ENCODE peak calls at places on chromosomes 5 and 9, in eight cellular contexts. One of them, this sample, is unnamed.

GRCh38 chr9:16705121-16705604 is 165.3 kb downstream of the BNC2 start:
- DNase-seq in prostate gland: peak
- DNase-seq in fibroblast of lung: peak
- DNase-seq in neural progenitor cell: peak
- DNase-seq in upper lobe of right lung: peak
- DNase-seq in tibial nerve: peak
- DNase-seq in lung: peak
- DNase-seq in esophagus squamous epithelium: no peak
- DNase-seq in this sample: no peak

GRCh38 chr9:71515103-71515502 is 253.2 kb downstream of the CEMIP2 start:
- DNase-seq in neural progenitor cell: no peak
- DNase-seq in lung: no peak
- DNase-seq in fibroblast of lung: no peak
- DNase-seq in upper lobe of right lung: no peak
- DNase-seq in esophagus squamous epithelium: no peak
- DNase-seq in prostate gland: no peak
- DNase-seq in tibial nerve: no peak
- DNase-seq in this sample: no peak

GRCh38 chr5:2669259-2669658 is 82.2 kb downstream of the IRX2 start:
- DNase-seq in upper lobe of right lung: no peak
- DNase-seq in neural progenitor cell: no peak
- DNase-seq in fibroblast of lung: no peak
- DNase-seq in lung: no peak
- DNase-seq in prostate gland: no peak
- DNase-seq in esophagus squamous epithelium: no peak
- DNase-seq in tibial nerve: no peak
- DNase-seq in this sample: no peak

GRCh38 chr9:126449725-126450443 is 123.3 kb downstream of the MVB12B start:
- DNase-seq in neural progenitor cell: no peak
- DNase-seq in lung: no peak
- DNase-seq in tibial nerve: no peak
- DNase-seq in upper lobe of right lung: no peak
- DNase-seq in prostate gland: no peak
- DNase-seq in esophagus squamous epithelium: no peak
- DNase-seq in fibroblast of lung: no peak
- DNase-seq in this sample: no peak

GRCh38 chr5:143350790-143351603 is 52.5 kb downstream of the NR3C1 start:
- DNase-seq in prostate gland: no peak
- DNase-seq in neural progenitor cell: no peak
- DNase-seq in tibial nerve: no peak
- DNase-seq in fibroblast of lung: peak
- DNase-seq in lung: no peak
- DNase-seq in esophagus squamous epithelium: no peak
- DNase-seq in upper lobe of right lung: no peak
- DNase-seq in this sample: no peak

GRCh38 chr9:116572095-116572748 is 114.9 kb upstream of the TRIM32 start:
- DNase-seq in prostate gland: no peak
- DNase-seq in esophagus squamous epithelium: no peak
- DNase-seq in tibial nerve: peak
- DNase-seq in neural progenitor cell: peak
- DNase-seq in upper lobe of right lung: peak
- DNase-seq in fibroblast of lung: peak
- DNase-seq in lung: peak
- DNase-seq in this sample: peak

GRCh38 chr9:86794356-86795046 is 152.8 kb downstream of the GAS1 start:
- DNase-seq in neural progenitor cell: no peak
- DNase-seq in tibial nerve: no peak
- DNase-seq in prostate gland: no peak
- DNase-seq in lung: no peak
- DNase-seq in esophagus squamous epithelium: no peak
- DNase-seq in fibroblast of lung: peak
- DNase-seq in upper lobe of right lung: no peak
- DNase-seq in this sample: no peak

GRCh38 chr9:126617003-126617739 is 3.4 kb downstream of the LMX1B start:
- DNase-seq in fibroblast of lung: no peak
- DNase-seq in prostate gland: no peak
- DNase-seq in upper lobe of right lung: no peak
- DNase-seq in lung: no peak
- DNase-seq in esophagus squamous epithelium: no peak
- DNase-seq in neural progenitor cell: no peak
- DNase-seq in tibial nerve: no peak
- DNase-seq in this sample: no peak

GRCh38 chr5:68222310-68222709 is 6.8 kb downstream of the PIK3R1 start:
- DNase-seq in prostate gland: peak
- DNase-seq in esophagus squamous epithelium: no peak
- DNase-seq in tibial nerve: no peak
- DNase-seq in fibroblast of lung: no peak
- DNase-seq in lung: no peak
- DNase-seq in upper lobe of right lung: no peak
- DNase-seq in neural progenitor cell: no peak
- DNase-seq in this sample: no peak

GRCh38 chr5:143001764-143002351 is 231.7 kb downstream of the ARHGAP26 start:
- DNase-seq in lung: no peak
- DNase-seq in upper lobe of right lung: no peak
- DNase-seq in prostate gland: no peak
- DNase-seq in neural progenitor cell: no peak
- DNase-seq in tibial nerve: no peak
- DNase-seq in fibroblast of lung: peak
- DNase-seq in esophagus squamous epithelium: no peak
- DNase-seq in this sample: no peak

GRCh38 chr5:148730955-148731898 is 76.9 kb upstream of the HTR4 start:
- DNase-seq in upper lobe of right lung: no peak
- DNase-seq in fibroblast of lung: peak
- DNase-seq in esophagus squamous epithelium: no peak
- DNase-seq in prostate gland: peak
- DNase-seq in lung: peak
- DNase-seq in tibial nerve: peak
- DNase-seq in neural progenitor cell: peak
- DNase-seq in this sample: peak

GRCh38 chr5:145797336-145797735 is 37.8 kb downstream of the PRELID2 start:
- DNase-seq in upper lobe of right lung: no peak
- DNase-seq in tibial nerve: no peak
- DNase-seq in neural progenitor cell: no peak
- DNase-seq in lung: no peak
- DNase-seq in esophagus squamous epithelium: no peak
- DNase-seq in prostate gland: no peak
- DNase-seq in fibroblast of lung: peak
- DNase-seq in this sample: no peak

GRCh38 chr5:96177303-96177869 is 215.7 kb upstream of the ELL2 start:
- DNase-seq in fibroblast of lung: peak
- DNase-seq in upper lobe of right lung: no peak
- DNase-seq in esophagus squamous epithelium: no peak
- DNase-seq in neural progenitor cell: no peak
- DNase-seq in tibial nerve: no peak
- DNase-seq in prostate gland: no peak
- DNase-seq in lung: no peak
- DNase-seq in this sample: no peak

GRCh38 chr5:102971693-102972293 is 148.1 kb downstream of the GIN1 start:
- DNase-seq in upper lobe of right lung: no peak
- DNase-seq in prostate gland: no peak
- DNase-seq in neural progenitor cell: peak
- DNase-seq in tibial nerve: no peak
- DNase-seq in fibroblast of lung: peak
- DNase-seq in lung: no peak
- DNase-seq in esophagus squamous epithelium: no peak
- DNase-seq in this sample: no peak

GRCh38 chr5:72183231-72183630 is 76.0 kb downstream of the MAP1B start:
- DNase-seq in lung: no peak
- DNase-seq in tibial nerve: no peak
- DNase-seq in fibroblast of lung: no peak
- DNase-seq in prostate gland: no peak
- DNase-seq in upper lobe of right lung: no peak
- DNase-seq in esophagus squamous epithelium: no peak
- DNase-seq in neural progenitor cell: peak
- DNase-seq in this sample: no peak

GRCh38 chr5:72180925-72181324 is 73.7 kb downstream of the MAP1B start:
- DNase-seq in fibroblast of lung: no peak
- DNase-seq in upper lobe of right lung: no peak
- DNase-seq in lung: no peak
- DNase-seq in neural progenitor cell: no peak
- DNase-seq in prostate gland: no peak
- DNase-seq in esophagus squamous epithelium: no peak
- DNase-seq in tibial nerve: no peak
- DNase-seq in this sample: no peak

GRCh38 chr5:72179816-72180440 is 72.7 kb downstream of the MAP1B start:
- DNase-seq in neural progenitor cell: no peak
- DNase-seq in tibial nerve: no peak
- DNase-seq in upper lobe of right lung: no peak
- DNase-seq in fibroblast of lung: no peak
- DNase-seq in lung: no peak
- DNase-seq in esophagus squamous epithelium: no peak
- DNase-seq in prostate gland: peak
- DNase-seq in this sample: peak

GRCh38 chr5:72177538-72177937 is 70.3 kb downstream of the MAP1B start:
- DNase-seq in fibroblast of lung: no peak
- DNase-seq in tibial nerve: no peak
- DNase-seq in neural progenitor cell: no peak
- DNase-seq in upper lobe of right lung: no peak
- DNase-seq in lung: no peak
- DNase-seq in esophagus squamous epithelium: no peak
- DNase-seq in prostate gland: no peak
- DNase-seq in this sample: no peak

GRCh38 chr5:72178910-72179815 is 71.9 kb downstream of the MAP1B start:
- DNase-seq in prostate gland: peak
- DNase-seq in neural progenitor cell: peak
- DNase-seq in upper lobe of right lung: no peak
- DNase-seq in lung: peak
- DNase-seq in tibial nerve: peak
- DNase-seq in esophagus squamous epithelium: no peak
- DNase-seq in fibroblast of lung: peak
- DNase-seq in this sample: no peak
- H3K4me3 ChIP-seq in prostate gland: peak
- H3K4me3 ChIP-seq in neural progenitor cell: peak
- H3K4me3 ChIP-seq in upper lobe of right lung: no peak
- H3K4me3 ChIP-seq in lung: no peak
- H3K4me3 ChIP-seq in tibial nerve: peak
- H3K4me3 ChIP-seq in esophagus squamous epithelium: peak
- H3K4me3 ChIP-seq in fibroblast of lung: peak
- H3K4me3 ChIP-seq in this sample: no peak

DNA sequence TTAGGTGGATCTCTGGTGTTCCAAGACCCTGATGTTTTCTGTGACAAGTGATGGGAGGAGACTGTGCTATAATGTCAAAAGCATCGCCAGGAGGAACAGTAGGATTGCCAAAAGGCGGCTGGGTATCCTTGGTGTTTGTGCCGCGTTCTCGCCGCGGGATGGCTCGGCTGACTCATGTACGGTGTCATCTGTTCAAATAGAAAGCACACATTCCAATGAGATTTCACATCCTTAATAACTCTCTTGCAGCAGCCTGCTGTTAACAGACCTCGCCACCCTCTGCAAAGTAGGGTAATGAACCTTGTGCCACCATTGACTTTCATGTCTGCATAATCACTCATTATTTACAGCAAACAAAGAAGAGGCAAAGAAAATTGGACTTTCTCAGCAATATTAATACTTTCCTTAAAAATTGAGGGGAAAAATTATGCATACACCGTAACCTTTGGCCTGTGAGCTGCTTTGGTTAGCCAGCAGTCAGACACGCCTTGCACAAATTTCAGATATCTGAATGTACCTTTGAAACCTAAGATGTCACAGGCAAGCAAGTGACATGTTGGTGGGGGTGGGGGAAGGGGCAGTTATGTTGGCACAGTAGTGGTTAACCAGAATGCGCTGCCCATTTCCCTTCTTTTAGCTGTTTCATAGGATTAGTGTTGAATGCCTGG is 289.4 kb downstream of the EFNA5 start:
- DNase-seq in fibroblast of lung: peak
- DNase-seq in neural progenitor cell: no peak
- DNase-seq in esophagus squamous epithelium: no peak
- DNase-seq in prostate gland: no peak
- DNase-seq in tibial nerve: no peak
- DNase-seq in upper lobe of right lung: no peak
- DNase-seq in lung: no peak
- DNase-seq in this sample: no peak
- TF ChIP-seq CTCF in fibroblast of lung: no peak
- TF ChIP-seq CTCF in neural progenitor cell: no peak
- TF ChIP-seq CTCF in esophagus squamous epithelium: no peak
- TF ChIP-seq CTCF in prostate gland: no peak
- TF ChIP-seq CTCF in tibial nerve: no peak
- TF ChIP-seq CTCF in upper lobe of right lung: no peak
- TF ChIP-seq CTCF in lung: no peak
- TF ChIP-seq CTCF in this sample: no peak

GRCh38 chr5:88734983-88735382 is 148.0 kb downstream of the MEF2C start:
- DNase-seq in tibial nerve: no peak
- DNase-seq in fibroblast of lung: no peak
- DNase-seq in prostate gland: no peak
- DNase-seq in esophagus squamous epithelium: no peak
- DNase-seq in upper lobe of right lung: no peak
- DNase-seq in lung: no peak
- DNase-seq in neural progenitor cell: no peak
- DNase-seq in this sample: no peak

GRCh38 chr5:88732862-88733261 is 150.1 kb downstream of the MEF2C start:
- DNase-seq in prostate gland: no peak
- DNase-seq in fibroblast of lung: no peak
- DNase-seq in lung: no peak
- DNase-seq in tibial nerve: no peak
- DNase-seq in esophagus squamous epithelium: no peak
- DNase-seq in upper lobe of right lung: no peak
- DNase-seq in neural progenitor cell: peak
- DNase-seq in this sample: no peak

GRCh38 chr5:88736494-88736893 is 146.5 kb downstream of the MEF2C start:
- DNase-seq in neural progenitor cell: no peak
- DNase-seq in lung: no peak
- DNase-seq in prostate gland: no peak
- DNase-seq in upper lobe of right lung: no peak
- DNase-seq in esophagus squamous epithelium: no peak
- DNase-seq in tibial nerve: no peak
- DNase-seq in fibroblast of lung: no peak
- DNase-seq in this sample: no peak

GRCh38 chr5:88732181-88732633 is 150.8 kb downstream of the MEF2C start:
- DNase-seq in tibial nerve: peak
- DNase-seq in lung: no peak
- DNase-seq in esophagus squamous epithelium: no peak
- DNase-seq in neural progenitor cell: no peak
- DNase-seq in prostate gland: no peak
- DNase-seq in upper lobe of right lung: no peak
- DNase-seq in fibroblast of lung: no peak
- DNase-seq in this sample: no peak

GRCh38 chr5:88734191-88734640 is 148.8 kb downstream of the MEF2C start:
- DNase-seq in neural progenitor cell: no peak
- DNase-seq in lung: no peak
- DNase-seq in esophagus squamous epithelium: no peak
- DNase-seq in fibroblast of lung: no peak
- DNase-seq in prostate gland: no peak
- DNase-seq in upper lobe of right lung: no peak
- DNase-seq in tibial nerve: no peak
- DNase-seq in this sample: no peak
- H3K4me3 ChIP-seq in neural progenitor cell: no peak
- H3K4me3 ChIP-seq in lung: no peak
- H3K4me3 ChIP-seq in esophagus squamous epithelium: no peak
- H3K4me3 ChIP-seq in fibroblast of lung: no peak
- H3K4me3 ChIP-seq in prostate gland: no peak
- H3K4me3 ChIP-seq in upper lobe of right lung: peak
- H3K4me3 ChIP-seq in tibial nerve: no peak
- H3K4me3 ChIP-seq in this sample: no peak

DNA sequence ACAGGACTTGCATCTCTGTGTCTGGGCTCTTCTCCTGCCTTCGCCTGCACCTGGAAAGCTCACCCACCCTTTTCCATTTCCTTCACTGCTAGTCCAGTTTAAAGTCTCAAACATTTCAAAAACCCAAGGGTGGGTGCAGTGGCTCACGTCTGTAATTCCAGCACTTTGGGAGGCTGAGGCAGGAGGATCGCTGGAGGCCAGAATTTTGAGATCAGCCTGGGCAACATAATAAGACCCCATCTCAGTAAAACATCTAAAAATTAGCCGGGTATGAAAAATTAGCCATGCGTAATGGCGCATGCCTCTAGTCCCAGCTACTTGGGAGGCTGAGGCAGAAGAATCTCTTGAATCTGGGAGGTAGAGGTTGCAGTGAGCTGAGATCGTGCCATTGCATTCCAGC is 139.9 kb upstream of the RETREG1 start:
- DNase-seq in lung: no peak
- DNase-seq in esophagus squamous epithelium: no peak
- DNase-seq in upper lobe of right lung: no peak
- DNase-seq in prostate gland: no peak
- DNase-seq in neural progenitor cell: no peak
- DNase-seq in fibroblast of lung: no peak
- DNase-seq in tibial nerve: no peak
- DNase-seq in this sample: no peak
- TF ChIP-seq CTCF in lung: no peak
- TF ChIP-seq CTCF in esophagus squamous epithelium: no peak
- TF ChIP-seq CTCF in upper lobe of right lung: no peak
- TF ChIP-seq CTCF in prostate gland: no peak
- TF ChIP-seq CTCF in neural progenitor cell: no peak
- TF ChIP-seq CTCF in fibroblast of lung: no peak
- TF ChIP-seq CTCF in tibial nerve: no peak
- TF ChIP-seq CTCF in this sample: no peak

This sample was measured in LNCaP clone FGC.